ENCODE peak calls at places on chromosomes 5 and 9, in ten cellular contexts. T is kidney glomerular epithelial cell; B is occipital lobe; I is NAMALWA; R is effector CD4-positive, alpha-beta T cell; M is GM12878; K is activated CD4-positive, CD25-positive, alpha-beta regulatory T cell; V is dermis blood vessel endothelial cell; L is activated CD4-positive, alpha-beta T cell treated with anti-CD3 and anti-CD28 coated beads, Interleukin-2, amount 50 U/mL, for 24 hours; Z is CD4-positive, alpha-beta T cell. H is an unnamed sample.

GRCh38 chr9:70465904-70466303 is 51.4 kb upstream of the KLF9 start:
- DNase-seq in I (no peak), Z (no peak), K (no peak), V (no peak), T (no peak), B (no peak), R (no peak), L (no peak), M (no peak), H (no peak)

GRCh38 chr9:107284636-107285035 is 1.6 kb downstream of the RAD23B start:
- DNase-seq in V (peak), I (peak), M (no peak), K (no peak), T (no peak), L (no peak), B (no peak), Z (no peak), R (no peak), H (no peak)

GRCh38 chr9:129182625-129183494 is 4.8 kb upstream of the IER5L start:
- DNase-seq in M (no peak), Z (no peak), I (no peak), L (no peak), V (peak), R (no peak), B (no peak), K (no peak), T (no peak), H (no peak)

GRCh38 chr5:91487420-91487819 is 104.3 kb upstream of the ARRDC3 start:
- DNase-seq in M (no peak), L (no peak), Z (no peak), B (no peak), V (no peak), I (no peak), K (no peak), T (no peak), R (no peak), H (no peak)

GRCh38 chr9:129386812-129387177 is 208.7 kb upstream of the IER5L start:
- DNase-seq in T (no peak), Z (no peak), M (no peak), B (no peak), I (no peak), R (no peak), V (no peak), K (no peak), L (no peak), H (no peak)

GRCh38 chr5:154811653-154812465 is 38.5 kb downstream of the FAXDC2 start:
- DNase-seq in Z (peak), T (peak), L (peak), K (peak), M (peak), B (peak), V (peak), I (peak), R (peak), H (peak)

GRCh38 chr5:139410886-139411835 is 7.3 kb upstream of the SPATA24 start:
- DNase-seq in K (no peak), R (no peak), M (no peak), L (no peak), V (no peak), Z (no peak), T (no peak), I (no peak), B (no peak), H (no peak)

GRCh38 chr5:10655041-10655685 is 91.3 kb downstream of the ANKRD33B start:
- DNase-seq in V (peak), Z (no peak), T (no peak), I (no peak), K (no peak), B (no peak), M (no peak), L (no peak), R (no peak), H (no peak)

GRCh38 chr9:36575411-36575882 is 2.8 kb downstream of the MELK start:
- DNase-seq in T (no peak), R (no peak), Z (no peak), V (peak), B (no peak), L (no peak), I (no peak), K (no peak), M (no peak), H (no peak)

GRCh38 chr5:132655821-132656773 is 1.9 kb upstream of the IL13 start:
- DNase-seq in Z (no peak), V (peak), M (no peak), K (no peak), I (no peak), R (no peak), T (no peak), B (no peak), L (no peak), H (no peak)

GRCh38 chr5:32760091-32760509 is 49.0 kb downstream of the NPR3 start:
- DNase-seq in L (no peak), I (no peak), M (no peak), V (peak), K (no peak), B (no peak), Z (no peak), T (peak), R (no peak), H (no peak)

GRCh38 chr5:61334224-61335196 is 2.5 kb downstream of the ZSWIM6 start:
- DNase-seq in Z (no peak), M (no peak), T (peak), B (no peak), K (no peak), L (no peak), V (peak), R (no peak), I (no peak), H (no peak)

GRCh38 chr9:89427621-89428221 is 70.2 kb downstream of the SEMA4D start:
- DNase-seq in B (no peak), Z (peak), I (no peak), V (no peak), R (peak), K (peak), T (no peak), M (no peak), L (peak), H (peak)

GRCh38 chr9:112921549-112921948 is 30.9 kb upstream of the SLC46A2 start:
- DNase-seq in I (peak), Z (no peak), M (no peak), B (no peak), V (peak), K (no peak), L (no peak), T (peak), R (no peak), H (no peak)

GRCh38 chr9:87547665-87548064 is 50.0 kb downstream of the DAPK1 start:
- DNase-seq in V (no peak), L (no peak), R (no peak), M (no peak), K (no peak), T (no peak), Z (no peak), I (no peak), B (no peak), H (no peak)

GRCh38 chr5:437281-437771 is 5.7 kb upstream of the EXOC3 start:
- DNase-seq in L (no peak), V (no peak), I (no peak), T (no peak), R (no peak), M (no peak), Z (no peak), K (no peak), B (no peak), H (no peak)

GRCh38 chr5:115875447-115875846 is 33.7 kb downstream of the AP3S1 start:
- DNase-seq in I (no peak), K (no peak), B (no peak), R (no peak), V (no peak), Z (no peak), M (no peak), T (no peak), L (no peak), H (no peak)

GRCh38 chr5:134545070-134545868 is 19.8 kb downstream of the JADE2 start:
- DNase-seq in I (peak), Z (no peak), V (no peak), L (no peak), M (no peak), R (no peak), K (no peak), T (no peak), B (no peak), H (no peak)

GRCh38 chr9:83140061-83140460 is 77.1 kb upstream of the RASEF start:
- DNase-seq in V (no peak), T (no peak), I (no peak), B (no peak), Z (no peak), K (no peak), R (no peak), M (no peak), L (no peak), H (no peak)

GRCh38 chr5:64865662-64866061 is 96.9 kb downstream of the CWC27 start:
- DNase-seq in I (no peak), M (no peak), V (no peak), B (no peak), L (no peak), R (no peak), K (no peak), T (no peak), Z (no peak), H (no peak)

GRCh38 chr5:119412828-119413227 is 39.5 kb upstream of the HSD17B4 start:
- DNase-seq in M (no peak), K (no peak), R (no peak), I (no peak), V (no peak), T (no peak), B (no peak), Z (no peak), L (no peak), H (no peak)

GRCh38 chr5:76291305-76292077 is 111.6 kb upstream of the IQGAP2 start:
- DNase-seq in L (no peak), I (no peak), R (no peak), B (no peak), V (no peak), Z (no peak), M (no peak), K (no peak), T (no peak), H (no peak)

GRCh38 chr5:43421450-43422133 is 9.4 kb upstream of the CCL28 start:
- DNase-seq in L (no peak), K (no peak), R (no peak), B (no peak), V (no peak), T (peak), Z (no peak), M (no peak), I (no peak), H (no peak)

GRCh38 chr9:109230277-109230676 is 63.2 kb upstream of the FRRS1L start:
- DNase-seq in M (no peak), V (no peak), T (no peak), Z (no peak), K (no peak), B (no peak), I (no peak), R (no peak), L (no peak), H (no peak)

H was measured in T follicular helper cell.